ENCODE peak calls at places on chromosomes 6 and 20, in five cellular contexts. D is cardiac muscle cell, T is H1, U is GM13977, J is transverse colon. M is an unnamed sample.
A peak's percentile ranks its signal among the peaks of the same experiment; 100 is the strongest.

GRCh38 chr6:154606457-154606856 is 96.0 kb upstream of the CNKSR3 start:
- DNase-seq in D (no peak), T (no peak), U (peak; percentile 73), J (no peak), M (peak; percentile 81)

GRCh38 chr6:144320746-144321145 is 35.6 kb downstream of the UTRN start:
- DNase-seq in D (no peak), T (no peak), U (no peak), J (no peak), M (no peak)

GRCh38 chr6:35970181-35970580 is 49.3 kb upstream of the SRPK1 start:
- DNase-seq in D (no peak), T (no peak), U (no peak), J (no peak), M (no peak)

GRCh38 chr6:31535538-31536324 is 6.1 kb downstream of the DDX39B start:
- DNase-seq in D (no peak), T (no peak), U (no peak), J (no peak), M (no peak)

GRCh38 chr20:60984666-60985065 is 267.4 kb upstream of the CDH4 start:
- DNase-seq in D (no peak), T (no peak), U (no peak), J (no peak), M (no peak)

GRCh38 chr20:4289875-4290274 is 274.5 kb upstream of the RNF24 start:
- DNase-seq in D (no peak), T (no peak), U (no peak), J (no peak), M (no peak)

GRCh38 chr20:16236589-16237241 is 336.5 kb downstream of the KIF16B start:
- DNase-seq in D (no peak), T (no peak), U (no peak), J (no peak), M (no peak)

GRCh38 chr20:37880726-37881591 is 22.0 kb upstream of the VSTM2L start:
- DNase-seq in D (peak; percentile 100), T (no peak), U (no peak), J (no peak), M (no peak)

GRCh38 chr6:10759312-10759839 is 11.8 kb downstream of the TMEM14B start:
- DNase-seq in D (peak; percentile 40), T (no peak), U (no peak), J (no peak), M (peak; percentile 28)

GRCh38 chr6:132814716-132815570 is 574 bp downstream of the RPS12 start:
- DNase-seq in D (no peak), T (no peak), U (no peak), J (peak; percentile 11), M (no peak)

GRCh38 chr6:16841241-16841640 is 80.0 kb upstream of the ATXN1 start:
- DNase-seq in D (no peak), T (no peak), U (no peak), J (no peak), M (no peak)

GRCh38 chr20:53138454-53139291 is 166.5 kb downstream of the TSHZ2 start:
- DNase-seq in D (no peak), T (no peak), U (peak; percentile 32), J (no peak), M (peak; percentile 13)

GRCh38 chr6:37365791-37366190 is 12.0 kb downstream of the RNF8 start:
- DNase-seq in D (no peak), T (no peak), U (no peak), J (no peak), M (no peak)
- TF ChIP-seq CTCF in D (peak; percentile 33), T (no peak), U (peak; percentile 28), J (no peak), M (peak; percentile 16)

DNA sequence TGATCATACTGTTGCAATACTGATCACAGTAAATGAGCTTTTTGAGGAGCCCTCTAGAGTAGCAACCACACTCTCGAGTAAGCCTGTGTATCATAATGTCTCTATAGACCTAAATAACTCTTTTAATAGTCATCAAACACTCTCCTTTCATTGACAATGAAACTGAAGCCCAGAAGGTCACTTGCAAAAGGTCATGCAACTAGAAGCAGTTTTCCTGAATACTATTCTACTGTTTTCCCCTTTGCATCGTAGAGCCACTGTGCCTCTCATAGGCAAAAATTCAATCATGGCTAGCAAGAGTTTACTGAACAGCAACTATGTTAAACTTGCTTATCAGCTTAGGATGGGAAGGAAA is 105.3 kb downstream of the HIVEP2 start:
- DNase-seq in D (no peak), T (no peak), U (no peak), J (no peak), M (no peak)
- TF ChIP-seq CTCF in D (no peak), T (no peak), U (no peak), J (no peak), M (no peak)

DNA sequence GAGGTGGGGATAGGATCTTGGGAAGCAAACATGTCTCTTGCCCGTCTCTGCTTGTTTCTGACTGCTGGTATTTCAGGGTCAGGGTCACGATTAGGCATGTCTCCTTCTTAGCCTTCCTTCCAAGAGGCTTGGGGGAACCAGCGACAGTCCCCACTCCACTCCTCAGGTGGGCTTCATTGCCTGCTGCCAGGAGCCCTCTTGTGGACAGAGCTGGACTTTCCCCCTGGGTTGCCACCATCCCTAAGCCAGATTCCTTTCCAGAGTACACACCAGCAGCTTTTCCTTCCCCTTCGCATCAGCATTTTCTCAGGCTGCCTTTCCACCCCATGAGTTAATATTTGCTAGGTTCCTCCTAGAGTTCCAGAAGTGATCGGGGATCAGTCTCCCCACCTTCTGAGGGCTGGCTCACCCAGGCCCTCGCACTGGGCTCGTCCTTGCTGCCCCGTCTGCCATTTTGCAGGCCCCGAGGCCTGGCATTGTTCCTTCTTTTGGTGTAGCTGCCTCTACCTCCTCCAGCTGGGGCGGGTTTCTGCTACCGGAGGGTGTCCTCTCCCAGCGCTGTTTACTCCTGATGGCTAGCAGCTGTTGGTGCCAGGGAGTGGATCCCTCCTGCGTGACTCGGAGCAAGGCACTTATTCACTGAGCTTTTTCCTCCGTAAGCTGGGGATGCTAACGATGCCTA is 8.8 kb upstream of the C20orf144 start:
- DNase-seq in D (peak; percentile 79), T (peak; percentile 69), U (peak; percentile 77), J (peak; percentile 64), M (peak; percentile 79)
- TF ChIP-seq CTCF in D (peak; percentile 92), T (peak; percentile 96), U (peak; percentile 78), J (peak; percentile 75), M (peak; percentile 73)

DNA sequence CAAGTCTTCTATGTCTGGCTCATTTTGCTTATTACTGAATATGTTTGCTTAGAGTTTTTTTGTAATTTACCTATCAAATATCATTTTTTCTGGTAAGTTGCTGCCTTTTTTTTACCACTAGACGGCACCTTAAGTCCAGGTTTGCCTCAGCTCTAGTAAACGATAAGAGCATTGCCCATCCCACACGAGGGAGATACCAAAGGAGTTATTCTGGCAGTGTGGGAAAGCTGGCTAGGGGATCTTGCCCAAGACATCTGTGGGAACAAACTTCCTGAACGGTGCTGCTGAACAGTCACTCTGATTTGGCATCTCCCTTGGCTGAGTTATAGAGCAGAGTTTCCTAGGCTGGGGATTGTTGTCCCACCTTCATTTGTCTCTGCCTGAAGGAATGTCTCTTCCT is 306.4 kb downstream of the COL12A1 start:
- DNase-seq in D (no peak), T (no peak), U (no peak), J (no peak), M (no peak)
- TF ChIP-seq CTCF in D (peak; percentile 36), T (no peak), U (no peak), J (no peak), M (no peak)

GRCh38 chr6:41443616-41444525 is 102.3 kb upstream of the FOXP4 start:
- DNase-seq in D (no peak), T (no peak), U (no peak), J (no peak), M (no peak)
- TF ChIP-seq CTCF in D (no peak), T (no peak), U (no peak), J (no peak), M (no peak)

DNA sequence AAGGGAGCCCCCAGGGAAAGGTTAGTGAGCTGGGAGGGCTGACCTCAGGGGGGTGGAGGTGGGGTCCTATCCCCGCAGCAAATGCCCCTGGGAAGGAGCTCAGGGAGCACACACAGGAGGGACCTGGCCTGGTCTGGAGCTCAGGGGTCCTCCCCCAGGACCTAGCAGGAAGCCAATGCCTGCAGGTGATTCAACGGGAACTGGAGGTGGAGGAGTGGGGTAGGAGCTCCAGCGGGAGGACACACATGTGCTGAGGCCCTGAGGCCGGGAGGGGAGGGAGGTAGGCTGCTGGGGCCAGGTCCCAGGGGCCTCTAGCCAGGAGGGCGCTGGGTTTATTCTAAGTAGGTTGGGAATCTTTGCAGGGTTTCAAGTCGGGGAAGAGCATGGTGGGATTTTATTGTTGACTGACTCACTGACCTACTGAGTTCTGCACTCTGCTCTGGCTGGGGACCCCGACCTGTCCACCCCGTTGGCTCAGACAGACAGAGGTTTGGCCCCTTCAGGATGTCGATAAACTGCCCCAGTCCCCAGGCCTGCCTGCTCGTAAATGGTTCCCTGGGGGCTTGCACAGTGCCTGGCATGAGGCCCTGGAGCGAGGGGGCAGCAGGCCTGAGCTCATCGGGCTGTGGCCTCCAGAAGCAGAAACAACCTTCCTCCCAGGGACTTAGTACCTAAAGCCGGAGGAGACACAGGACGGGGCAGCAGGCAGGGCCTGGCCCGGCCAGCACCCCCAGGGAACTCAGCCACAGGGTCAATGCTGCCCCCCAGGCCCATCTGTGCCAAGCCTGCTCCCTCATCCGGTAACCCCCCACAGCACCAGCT is 62.3 kb downstream of the RIPOR3 start:
- DNase-seq in D (no peak), T (no peak), U (no peak), J (no peak), M (no peak)
- TF ChIP-seq CTCF in D (no peak), T (no peak), U (no peak), J (no peak), M (no peak)

GRCh38 chr6:34531580-34532201 is 24.4 kb downstream of the SPDEF start:
- DNase-seq in D (peak; percentile 74), T (peak; percentile 57), U (no peak), J (no peak), M (peak; percentile 56)

GRCh38 chr6:34528996-34529664 is 27.0 kb downstream of the SPDEF start:
- DNase-seq in D (no peak), T (no peak), U (no peak), J (no peak), M (no peak)

GRCh38 chr6:34530753-34531365 is 25.3 kb downstream of the SPDEF start:
- DNase-seq in D (no peak), T (no peak), U (no peak), J (no peak), M (no peak)

GRCh38 chr6:34527751-34528670 is 28.1 kb downstream of the SPDEF start:
- DNase-seq in D (no peak), T (no peak), U (no peak), J (no peak), M (no peak)

GRCh38 chr6:34529665-34530327 is 26.3 kb downstream of the SPDEF start:
- DNase-seq in D (no peak), T (no peak), U (no peak), J (peak; percentile 42), M (no peak)
- TF ChIP-seq CTCF in D (no peak), T (no peak), U (no peak), J (no peak), M (peak; percentile 1)